ENCODE peak calls at places on chromosomes 4 and X, in four cellular contexts. One of them, this sample, is unnamed.

GRCh38 chrX:2351321-2351720 is 149.5 kb downstream of the DHRSX start:
- DNase-seq in dorsolateral prefrontal cortex: no peak
- DNase-seq in tibial nerve: no peak
- DNase-seq in Peyer's patch: no peak
- DNase-seq in this sample: peak

GRCh38 chr4:153438916-153439756 is 27.0 kb upstream of the TMEM131L start:
- DNase-seq in dorsolateral prefrontal cortex: no peak
- DNase-seq in tibial nerve: no peak
- DNase-seq in Peyer's patch: peak
- DNase-seq in this sample: no peak

GRCh38 chrX:24424948-24425347 is 40.1 kb upstream of the PDK3 start:
- DNase-seq in dorsolateral prefrontal cortex: no peak
- DNase-seq in tibial nerve: peak
- DNase-seq in Peyer's patch: no peak
- DNase-seq in this sample: no peak

GRCh38 chr4:168385142-168385490 is 66.6 kb upstream of the DDX60 start:
- DNase-seq in dorsolateral prefrontal cortex: no peak
- DNase-seq in tibial nerve: no peak
- DNase-seq in Peyer's patch: no peak
- DNase-seq in this sample: no peak

GRCh38 chr4:37568494-37568893 is 117.7 kb downstream of the RELL1 start:
- DNase-seq in dorsolateral prefrontal cortex: no peak
- DNase-seq in tibial nerve: no peak
- DNase-seq in Peyer's patch: no peak
- DNase-seq in this sample: no peak

GRCh38 chr4:88865466-88865865 is 167.8 kb upstream of the NAP1L5 start:
- DNase-seq in dorsolateral prefrontal cortex: no peak
- DNase-seq in tibial nerve: no peak
- DNase-seq in Peyer's patch: no peak
- DNase-seq in this sample: no peak

GRCh38 chr4:1693131-1693896 is 9.2 kb upstream of the FAM53A start:
- DNase-seq in dorsolateral prefrontal cortex: no peak
- DNase-seq in tibial nerve: no peak
- DNase-seq in Peyer's patch: peak
- DNase-seq in this sample: no peak

GRCh38 chr4:174265917-174266316 is 17.6 kb downstream of the FBXO8 start:
- DNase-seq in dorsolateral prefrontal cortex: no peak
- DNase-seq in tibial nerve: no peak
- DNase-seq in Peyer's patch: no peak
- DNase-seq in this sample: no peak

GRCh38 chr4:1676605-1677525 is 7.2 kb downstream of the FAM53A start:
- DNase-seq in dorsolateral prefrontal cortex: no peak
- DNase-seq in tibial nerve: no peak
- DNase-seq in Peyer's patch: no peak
- DNase-seq in this sample: no peak

GRCh38 chr4:3344596-3344995 is 51.8 kb downstream of the RGS12 start:
- DNase-seq in dorsolateral prefrontal cortex: no peak
- DNase-seq in tibial nerve: no peak
- DNase-seq in Peyer's patch: no peak
- DNase-seq in this sample: no peak

GRCh38 chrX:48919947-48920712 is 1.3 kb upstream of the PIM2 start:
- DNase-seq in dorsolateral prefrontal cortex: no peak
- DNase-seq in tibial nerve: no peak
- DNase-seq in Peyer's patch: no peak
- DNase-seq in this sample: no peak

GRCh38 chr4:46999584-46999983 is 6.2 kb upstream of the GABRA4 start:
- DNase-seq in dorsolateral prefrontal cortex: no peak
- DNase-seq in tibial nerve: no peak
- DNase-seq in Peyer's patch: no peak
- DNase-seq in this sample: no peak

GRCh38 chr4:72031868-72032619 is at the start of gene NPFFR2:
- DNase-seq in dorsolateral prefrontal cortex: peak
- DNase-seq in tibial nerve: no peak
- DNase-seq in Peyer's patch: no peak
- DNase-seq in this sample: peak

GRCh38 chr4:10061650-10062415 is 40.5 kb upstream of the SLC2A9 start:
- DNase-seq in dorsolateral prefrontal cortex: no peak
- DNase-seq in tibial nerve: no peak
- DNase-seq in Peyer's patch: no peak
- DNase-seq in this sample: no peak

GRCh38 chrX:150074175-150074574 is 135.9 kb upstream of the EOLA2 start:
- DNase-seq in dorsolateral prefrontal cortex: no peak
- DNase-seq in tibial nerve: no peak
- DNase-seq in Peyer's patch: no peak
- DNase-seq in this sample: no peak

GRCh38 chrX:11188664-11189063 is 77.5 kb downstream of the HCCS start:
- DNase-seq in dorsolateral prefrontal cortex: no peak
- DNase-seq in tibial nerve: no peak
- DNase-seq in Peyer's patch: no peak
- DNase-seq in this sample: no peak

GRCh38 chr4:86653237-86653865 is 59.2 kb downstream of the PTPN13 start:
- DNase-seq in dorsolateral prefrontal cortex: no peak
- DNase-seq in tibial nerve: no peak
- DNase-seq in Peyer's patch: no peak
- DNase-seq in this sample: no peak

GRCh38 chr4:87848622-87849351 is 16.0 kb downstream of the MEPE start:
- DNase-seq in dorsolateral prefrontal cortex: peak
- DNase-seq in tibial nerve: peak
- DNase-seq in Peyer's patch: peak
- DNase-seq in this sample: no peak

GRCh38 chrX:68697465-68698125 is 50.1 kb downstream of the STARD8 start:
- DNase-seq in dorsolateral prefrontal cortex: no peak
- DNase-seq in tibial nerve: no peak
- DNase-seq in Peyer's patch: no peak
- DNase-seq in this sample: no peak

GRCh38 chr4:105495667-105496066 is 21.8 kb upstream of the PPA2 start:
- DNase-seq in dorsolateral prefrontal cortex: no peak
- DNase-seq in tibial nerve: no peak
- DNase-seq in Peyer's patch: no peak
- DNase-seq in this sample: no peak

DNA sequence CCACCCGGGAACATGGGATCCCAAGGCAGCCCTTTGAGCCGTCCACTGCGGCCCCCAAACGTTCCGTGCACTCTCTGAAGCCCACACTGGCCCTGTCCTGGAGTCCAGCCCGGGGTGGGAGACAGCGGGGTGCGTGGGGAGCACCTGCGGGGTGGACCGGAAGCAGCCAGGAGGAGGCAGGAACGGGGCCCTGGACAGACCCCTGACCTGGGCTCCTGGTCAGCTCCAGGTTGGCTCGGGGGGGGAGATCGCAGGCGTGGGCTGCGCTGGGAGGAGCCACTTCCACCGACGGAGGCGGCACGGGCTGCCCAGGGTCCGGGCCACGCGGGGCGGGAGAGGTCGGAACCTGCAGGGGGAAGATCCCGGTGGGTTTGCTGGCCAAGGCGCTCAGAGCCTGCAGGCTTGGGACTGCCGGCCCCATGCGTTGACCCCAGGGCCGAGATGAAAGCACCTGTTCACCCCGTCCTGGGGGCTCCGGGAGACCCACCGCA is 5.7 kb upstream of the PLCXD1 start:
- DNase-seq in dorsolateral prefrontal cortex: peak
- DNase-seq in tibial nerve: no peak
- DNase-seq in Peyer's patch: no peak
- DNase-seq in this sample: no peak
- H3K4me3 ChIP-seq in dorsolateral prefrontal cortex: no peak
- H3K4me3 ChIP-seq in tibial nerve: peak
- H3K4me3 ChIP-seq in Peyer's patch: peak
- H3K4me3 ChIP-seq in this sample: no peak

GRCh38 chr4:98601719-98602118 is 56.7 kb downstream of the TSPAN5 start:
- DNase-seq in dorsolateral prefrontal cortex: no peak
- DNase-seq in tibial nerve: no peak
- DNase-seq in Peyer's patch: no peak
- DNase-seq in this sample: peak
- TF ChIP-seq CTCF in dorsolateral prefrontal cortex: no peak
- TF ChIP-seq CTCF in tibial nerve: no peak
- TF ChIP-seq CTCF in Peyer's patch: no peak
- TF ChIP-seq CTCF in this sample: no peak

GRCh38 chr4:186844059-186844681 is 120.5 kb upstream of the FAT1 start:
- DNase-seq in dorsolateral prefrontal cortex: no peak
- DNase-seq in tibial nerve: no peak
- DNase-seq in Peyer's patch: no peak
- DNase-seq in this sample: no peak

GRCh38 chr4:186838295-186838694 is 114.6 kb upstream of the FAT1 start:
- DNase-seq in dorsolateral prefrontal cortex: no peak
- DNase-seq in tibial nerve: no peak
- DNase-seq in Peyer's patch: no peak
- DNase-seq in this sample: no peak

GRCh38 chr4:186839122-186840037 is 115.7 kb upstream of the FAT1 start:
- DNase-seq in dorsolateral prefrontal cortex: no peak
- DNase-seq in tibial nerve: no peak
- DNase-seq in Peyer's patch: no peak
- DNase-seq in this sample: no peak

GRCh38 chr4:186840771-186841301 is 117.2 kb upstream of the FAT1 start:
- DNase-seq in dorsolateral prefrontal cortex: no peak
- DNase-seq in tibial nerve: peak
- DNase-seq in Peyer's patch: no peak
- DNase-seq in this sample: no peak

GRCh38 chr4:186840222-186840701 is 116.6 kb upstream of the FAT1 start:
- DNase-seq in dorsolateral prefrontal cortex: no peak
- DNase-seq in tibial nerve: peak
- DNase-seq in Peyer's patch: no peak
- DNase-seq in this sample: no peak
- H3K4me3 ChIP-seq in dorsolateral prefrontal cortex: no peak
- H3K4me3 ChIP-seq in tibial nerve: no peak
- H3K4me3 ChIP-seq in Peyer's patch: peak
- H3K4me3 ChIP-seq in this sample: no peak

GRCh38 chr4:73258668-73259551 is at the start of gene ANKRD17:
- DNase-seq in dorsolateral prefrontal cortex: peak
- DNase-seq in tibial nerve: peak
- DNase-seq in Peyer's patch: peak
- DNase-seq in this sample: peak
- TF ChIP-seq CTCF in dorsolateral prefrontal cortex: peak
- TF ChIP-seq CTCF in tibial nerve: peak
- TF ChIP-seq CTCF in Peyer's patch: no peak
- TF ChIP-seq CTCF in this sample: no peak

GRCh38 chrX:154720067-154720466 is 30.8 kb downstream of the GAB3 start:
- DNase-seq in dorsolateral prefrontal cortex: no peak
- DNase-seq in tibial nerve: no peak
- DNase-seq in Peyer's patch: no peak
- DNase-seq in this sample: no peak

GRCh38 chrX:154718607-154719006 is 32.3 kb downstream of the GAB3 start:
- DNase-seq in dorsolateral prefrontal cortex: no peak
- DNase-seq in tibial nerve: no peak
- DNase-seq in Peyer's patch: no peak
- DNase-seq in this sample: no peak

GRCh38 chrX:154721155-154721554 is 29.7 kb downstream of the GAB3 start:
- DNase-seq in dorsolateral prefrontal cortex: no peak
- DNase-seq in tibial nerve: no peak
- DNase-seq in Peyer's patch: no peak
- DNase-seq in this sample: no peak

GRCh38 chrX:154717824-154718223 is 33.1 kb downstream of the GAB3 start:
- DNase-seq in dorsolateral prefrontal cortex: no peak
- DNase-seq in tibial nerve: no peak
- DNase-seq in Peyer's patch: peak
- DNase-seq in this sample: no peak

GRCh38 chrX:154719132-154719675 is 31.7 kb downstream of the GAB3 start:
- DNase-seq in dorsolateral prefrontal cortex: no peak
- DNase-seq in tibial nerve: no peak
- DNase-seq in Peyer's patch: no peak
- DNase-seq in this sample: no peak
- H3K4me3 ChIP-seq in dorsolateral prefrontal cortex: no peak
- H3K4me3 ChIP-seq in tibial nerve: no peak
- H3K4me3 ChIP-seq in Peyer's patch: no peak
- H3K4me3 ChIP-seq in this sample: no peak

GRCh38 chrX:8867454-8867853 is 66.3 kb upstream of the FAM9A start:
- DNase-seq in dorsolateral prefrontal cortex: no peak
- DNase-seq in tibial nerve: no peak
- DNase-seq in Peyer's patch: no peak
- DNase-seq in this sample: no peak

GRCh38 chrX:8870411-8870810 is 69.2 kb upstream of the FAM9A start:
- DNase-seq in dorsolateral prefrontal cortex: no peak
- DNase-seq in tibial nerve: no peak
- DNase-seq in Peyer's patch: no peak
- DNase-seq in this sample: no peak

GRCh38 chrX:8868070-8868795 is 67.0 kb upstream of the FAM9A start:
- DNase-seq in dorsolateral prefrontal cortex: no peak
- DNase-seq in tibial nerve: no peak
- DNase-seq in Peyer's patch: no peak
- DNase-seq in this sample: no peak

GRCh38 chrX:8869812-8870211 is 68.6 kb upstream of the FAM9A start:
- DNase-seq in dorsolateral prefrontal cortex: no peak
- DNase-seq in tibial nerve: no peak
- DNase-seq in Peyer's patch: no peak
- DNase-seq in this sample: no peak

DNA sequence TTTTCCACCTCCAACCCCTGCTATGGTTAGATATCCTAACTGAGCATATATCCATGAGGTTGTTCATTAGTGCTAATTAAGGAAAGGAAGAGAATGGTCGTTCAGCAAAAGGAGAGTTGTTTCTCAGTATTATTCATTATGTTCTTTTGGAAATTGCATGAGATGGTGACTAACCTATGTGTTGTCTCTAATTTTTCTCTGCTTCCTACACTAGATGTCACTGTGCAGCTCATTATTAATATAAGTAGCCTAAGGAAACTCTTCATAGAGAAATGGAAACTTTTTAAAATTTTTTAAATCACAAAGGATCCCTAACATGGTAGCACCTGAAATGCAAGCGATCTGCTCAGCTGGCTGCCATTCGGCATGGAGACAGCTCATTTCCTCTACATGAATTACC is 67.7 kb upstream of the FAM9A start:
- DNase-seq in dorsolateral prefrontal cortex: no peak
- DNase-seq in tibial nerve: no peak
- DNase-seq in Peyer's patch: no peak
- DNase-seq in this sample: no peak
- TF ChIP-seq CTCF in dorsolateral prefrontal cortex: no peak
- TF ChIP-seq CTCF in tibial nerve: no peak
- TF ChIP-seq CTCF in Peyer's patch: no peak
- TF ChIP-seq CTCF in this sample: peak

GRCh38 chr4:20418865-20419451 is 167.3 kb downstream of the SLIT2 start:
- DNase-seq in dorsolateral prefrontal cortex: no peak
- DNase-seq in tibial nerve: no peak
- DNase-seq in Peyer's patch: no peak
- DNase-seq in this sample: peak
- H3K4me3 ChIP-seq in dorsolateral prefrontal cortex: peak
- H3K4me3 ChIP-seq in tibial nerve: no peak
- H3K4me3 ChIP-seq in Peyer's patch: peak
- H3K4me3 ChIP-seq in this sample: no peak

This sample was measured in kidney epithelial cell.